ENCODE peak calls at places on chromosomes 4 and X, in seven cellular contexts. I, V, Q, R, U, D and F are unnamed samples.

GRCh38 chr4:130183796-130184195 is 1087.8 kb downstream of the C4orf33 start:
- DNase-seq in R (no peak), V (no peak), D (no peak), I (no peak), Q (no peak), U (no peak), F (no peak)

GRCh38 chrX:130245441-130245840 is 23.3 kb downstream of the ZNF280C start:
- DNase-seq in Q (peak), R (no peak), V (no peak), D (no peak), I (no peak), U (no peak), F (no peak)

GRCh38 chr4:5368426-5368825 is 317.1 kb downstream of the STK32B start:
- DNase-seq in Q (no peak), V (no peak), D (no peak), R (no peak), I (no peak), U (no peak), F (no peak)

GRCh38 chr4:71752383-71753042 is 31.4 kb downstream of the GC start:
- DNase-seq in U (no peak), I (no peak), D (no peak), V (no peak), R (no peak), Q (no peak), F (no peak)

GRCh38 chrX:66544181-66544580 is 94.7 kb downstream of the EDA2R start:
- DNase-seq in Q (no peak), I (no peak), R (no peak), D (no peak), V (no peak), U (no peak), F (no peak)

GRCh38 chr4:62250100-62250499 is 1050.0 kb downstream of the ADGRL3 start:
- DNase-seq in U (no peak), Q (no peak), D (no peak), V (no peak), I (no peak), R (no peak), F (no peak)

GRCh38 chrX:118347131-118347530 is 1.2 kb downstream of the WDR44 start:
- DNase-seq in D (no peak), U (no peak), I (no peak), V (no peak), Q (peak), R (no peak), F (peak)

GRCh38 chr4:7815562-7815961 is 124.1 kb downstream of the AFAP1 start:
- DNase-seq in V (no peak), U (no peak), I (no peak), Q (peak), R (no peak), D (no peak), F (peak)

GRCh38 chr4:51885371-51885770 is 42.4 kb downstream of the DCUN1D4 start:
- DNase-seq in R (no peak), I (no peak), V (no peak), D (no peak), Q (peak), U (peak), F (peak)

GRCh38 chrX:107551546-107551945 is 76.8 kb upstream of the PRPS1 start:
- DNase-seq in U (no peak), R (no peak), D (no peak), I (no peak), V (no peak), Q (no peak), F (no peak)

GRCh38 chr4:111064342-111064993 is 441.6 kb upstream of the PITX2 start:
- DNase-seq in R (no peak), Q (peak), V (no peak), D (no peak), I (no peak), U (peak), F (peak)

GRCh38 chr4:137980641-137981040 is 261.5 kb downstream of the SLC7A11 start:
- DNase-seq in D (no peak), I (no peak), U (no peak), V (no peak), R (no peak), Q (no peak), F (no peak)

GRCh38 chr4:38512840-38513239 is 151.2 kb upstream of the KLF3 start:
- DNase-seq in U (no peak), R (no peak), I (no peak), Q (no peak), D (no peak), V (no peak), F (no peak)

GRCh38 chrX:9765737-9766098 is at the start of gene GPR143:
- DNase-seq in I (no peak), Q (no peak), V (no peak), D (no peak), R (no peak), U (no peak), F (no peak)